ENCODE peak calls at places on chromosomes 12 and 14, in four cellular contexts. T is AG09319, K is fibroblast of mammary gland, X is NCI-H1092 treated with DMSO at 0.1 percent for 48 hours. A is an unnamed sample.

GRCh38 chr14:67151082-67151666 is 38.1 kb upstream of the GARIN2 start:
- DNase-seq in T (no peak), K (peak), X (no peak), A (no peak)

GRCh38 chr12:31896514-31897039 is 62.6 kb upstream of the RESF1 start:
- DNase-seq in T (no peak), K (peak), X (no peak), A (peak)

GRCh38 chr12:34292736-34293625 is 270.7 kb downstream of the ALG10 start:
- DNase-seq in T (no peak), K (no peak), X (no peak), A (no peak)

GRCh38 chr14:99774526-99775307 is 18.5 kb upstream of the EML1 start:
- DNase-seq in T (no peak), K (no peak), X (no peak), A (no peak)

GRCh38 chr14:26839481-26839880 is 241.6 kb upstream of the NOVA1 start:
- DNase-seq in T (no peak), K (no peak), X (no peak), A (no peak)

GRCh38 chr14:97977711-97978261 is 1180.6 kb downstream of the VRK1 start:
- DNase-seq in T (no peak), K (peak), X (peak), A (no peak)

GRCh38 chr12:7404275-7404674 is 39.7 kb downstream of the CD163L1 start:
- DNase-seq in T (no peak), K (no peak), X (no peak), A (no peak)

GRCh38 chr12:111753144-111753881 is 13.4 kb upstream of the ALDH2 start:
- DNase-seq in T (peak), K (peak), X (no peak), A (no peak)

GRCh38 chr14:57732886-57733285 is 133.0 kb downstream of the SLC35F4 start:
- DNase-seq in T (no peak), K (peak), X (peak), A (peak)

GRCh38 chr14:59328410-59328809 is 136.8 kb downstream of the GPR135 start:
- DNase-seq in T (no peak), K (peak), X (no peak), A (no peak)

GRCh38 chr12:10716704-10717315 is 6.3 kb downstream of the YBX3 start:
- DNase-seq in T (peak), K (peak), X (no peak), A (peak)

GRCh38 chr14:29724991-29725390 is 202.7 kb downstream of the PRKD1 start:
- DNase-seq in T (no peak), K (peak), X (peak), A (no peak)

GRCh38 chr12:103333676-103334075 is 162.1 kb downstream of the C12orf42 start:
- DNase-seq in T (no peak), K (no peak), X (no peak), A (no peak)

GRCh38 chr12:96198970-96199369 is 4.8 kb downstream of the ELK3 start:
- DNase-seq in T (no peak), K (peak), X (no peak), A (no peak)

GRCh38 chr12:122001379-122002209 is 20.1 kb upstream of the BCL7A start:
- DNase-seq in T (no peak), K (no peak), X (no peak), A (no peak)

GRCh38 chr12:67714648-67715047 is 66.1 kb downstream of the DYRK2 start:
- DNase-seq in T (no peak), K (peak), X (no peak), A (no peak)

GRCh38 chr12:92244036-92244435 is 98.4 kb upstream of the BTG1 start:
- DNase-seq in T (peak), K (peak), X (no peak), A (no peak)

GRCh38 chr14:30521899-30522736 is 36.8 kb upstream of the G2E3 start:
- DNase-seq in T (peak), K (peak), X (peak), A (no peak)

GRCh38 chr14:65100905-65101541 is 1.3 kb downstream of the MAX start:
- DNase-seq in T (no peak), K (peak), X (no peak), A (no peak)

GRCh38 chr14:24692382-24693352 is 58.7 kb upstream of the GZMB start:
- DNase-seq in T (no peak), K (no peak), X (no peak), A (no peak)

GRCh38 chr14:35044939-35045797 is 904 bp upstream of the FAM177A1 start:
- DNase-seq in T (no peak), K (peak), X (no peak), A (no peak)

GRCh38 chr14:82075566-82075965 is 541.9 kb upstream of the SEL1L start:
- DNase-seq in T (no peak), K (no peak), X (no peak), A (no peak)

GRCh38 chr12:51323966-51324895 is at the start of gene BIN2:
- DNase-seq in T (no peak), K (no peak), X (no peak), A (no peak)

GRCh38 chr14:50018236-50019210 is 97.8 kb downstream of the VCPKMT start:
- DNase-seq in T (no peak), K (peak), X (no peak), A (no peak)

GRCh38 chr12:2624543-2625266 is 170.1 kb upstream of the FKBP4 start:
- DNase-seq in T (no peak), K (peak), X (no peak), A (no peak)

GRCh38 chr14:63677891-63678379 is 36.3 kb upstream of the WDR89 start:
- DNase-seq in T (peak), K (peak), X (no peak), A (peak)

GRCh38 chr12:51984657-51985056 is 22.1 kb upstream of the TAMALIN start:
- DNase-seq in T (no peak), K (no peak), X (no peak), A (no peak)

GRCh38 chr12:93784339-93785086 is 107.3 kb downstream of the CRADD start:
- DNase-seq in T (no peak), K (peak), X (no peak), A (no peak)

GRCh38 chr12:65685514-65685913 is 138.8 kb upstream of the HMGA2 start:
- DNase-seq in T (no peak), K (peak), X (no peak), A (peak)

GRCh38 chr12:48451372-48451771 is 21.0 kb upstream of the ANP32D start:
- DNase-seq in T (no peak), K (no peak), X (no peak), A (no peak)

GRCh38 chr12:32302218-32302826 is 97.0 kb upstream of the FGD4 start:
- DNase-seq in T (no peak), K (peak), X (no peak), A (no peak)

GRCh38 chr12:45852508-45852907 is 123.0 kb downstream of the ARID2 start:
- DNase-seq in T (no peak), K (no peak), X (no peak), A (no peak)

GRCh38 chr12:124037341-124037740 is 64.3 kb downstream of the ZNF664 start:
- DNase-seq in T (no peak), K (no peak), X (no peak), A (no peak)

GRCh38 chr12:1536817-1537216 is 57.6 kb downstream of the FBXL14 start:
- DNase-seq in T (no peak), K (no peak), X (no peak), A (no peak)

GRCh38 chr12:13661005-13661887 is 320.2 kb downstream of the GRIN2B start:
- DNase-seq in T (peak), K (peak), X (peak), A (peak)

GRCh38 chr14:90677484-90678045 is 138.7 kb downstream of the TTC7B start:
- DNase-seq in T (no peak), K (peak), X (no peak), A (peak)

GRCh38 chr12:13562915-13563742 is 366.6 kb downstream of the EMP1 start:
- DNase-seq in T (no peak), K (no peak), X (no peak), A (no peak)

GRCh38 chr12:64178122-64178521 is 44.0 kb downstream of the KICS2 start:
- DNase-seq in T (no peak), K (peak), X (no peak), A (no peak)

GRCh38 chr14:62179367-62180018 is 417.3 kb downstream of the SNAPC1 start:
- DNase-seq in T (peak), K (peak), X (peak), A (peak)